ENCODE peak calls at places on chromosomes 13 and 19, in six cellular contexts. M is HFFc6, I is lower leg skin, H is GM23338, K is cardiac fibroblast, C is ascending aorta. U is an unnamed sample.

GRCh38 chr13:64234255-64234654 is 2818.6 kb upstream of the PCDH20 start:
- DNase-seq in M (no peak), I (no peak), H (no peak), K (peak), C (no peak), U (peak)

GRCh38 chr13:21012841-21013681 is 48.3 kb downstream of the LATS2 start:
- DNase-seq in M (no peak), I (peak), H (no peak), K (peak), C (no peak), U (peak)

GRCh38 chr19:45960595-45961235 is 12.9 kb downstream of the NOVA2 start:
- DNase-seq in M (no peak), I (no peak), H (peak), K (no peak), C (no peak), U (no peak)

GRCh38 chr19:48746120-48746519 is 589 bp downstream of the IZUMO1 start:
- DNase-seq in M (no peak), I (no peak), H (no peak), K (no peak), C (no peak), U (no peak)

GRCh38 chr13:22336460-22336859 is 665.6 kb downstream of the FGF9 start:
- DNase-seq in M (no peak), I (no peak), H (no peak), K (no peak), C (no peak), U (no peak)

GRCh38 chr13:111111376-111111937 is 3.7 kb upstream of the ARHGEF7 start:
- DNase-seq in M (no peak), I (no peak), H (no peak), K (no peak), C (no peak), U (no peak)

GRCh38 chr13:50735071-50735470 is 108.4 kb downstream of the DLEU7 start:
- DNase-seq in M (no peak), I (no peak), H (no peak), K (peak), C (no peak), U (no peak)

GRCh38 chr19:3547301-3547731 is 8.3 kb downstream of the TEKTIP1 start:
- DNase-seq in M (no peak), I (no peak), H (no peak), K (no peak), C (no peak), U (no peak)

GRCh38 chr13:95317037-95317989 is 16.1 kb upstream of the ABCC4 start:
- DNase-seq in M (no peak), I (no peak), H (no peak), K (peak), C (no peak), U (peak)

GRCh38 chr13:25095862-25096453 is at the start of gene PABPC3:
- DNase-seq in M (no peak), I (no peak), H (peak), K (no peak), C (no peak), U (no peak)

GRCh38 chr13:111270765-111271164 is 49.7 kb upstream of the TEX29 start:
- DNase-seq in M (peak), I (no peak), H (no peak), K (peak), C (no peak), U (peak)

GRCh38 chr13:22592515-22592914 is 588.3 kb upstream of the SGCG start:
- DNase-seq in M (no peak), I (no peak), H (no peak), K (no peak), C (no peak), U (no peak)

GRCh38 chr19:12260236-12260635 is 34.4 kb downstream of the ZNF44 start:
- DNase-seq in M (no peak), I (no peak), H (no peak), K (no peak), C (no peak), U (no peak)

GRCh38 chr19:48415395-48415794 is 21.9 kb downstream of the GRIN2D start:
- DNase-seq in M (no peak), I (peak), H (peak), K (peak), C (peak), U (peak)

GRCh38 chr19:45363861-45364459 is 6.4 kb downstream of the ERCC2 start:
- DNase-seq in M (no peak), I (no peak), H (no peak), K (no peak), C (no peak), U (no peak)

GRCh38 chr13:78636493-78636892 is 22.5 kb downstream of the OBI1 start:
- DNase-seq in M (no peak), I (no peak), H (no peak), K (no peak), C (no peak), U (no peak)

GRCh38 chr19:56099638-56100539 is 21.2 kb downstream of the ZNF787 start:
- DNase-seq in M (no peak), I (no peak), H (no peak), K (no peak), C (no peak), U (no peak)

GRCh38 chr13:34419025-34419424 is 523.0 kb upstream of the NBEA start:
- DNase-seq in M (no peak), I (no peak), H (no peak), K (no peak), C (no peak), U (no peak)

GRCh38 chr13:114005206-114005720 is 31.4 kb upstream of the C13orf46 start:
- DNase-seq in M (no peak), I (no peak), H (no peak), K (no peak), C (peak), U (no peak)

GRCh38 chr13:45932172-45932571 is 80.6 kb upstream of the SIAH3 start:
- DNase-seq in M (no peak), I (no peak), H (no peak), K (no peak), C (no peak), U (no peak)

GRCh38 chr13:22880756-22881701 is 299.8 kb upstream of the SGCG start:
- DNase-seq in M (no peak), I (no peak), H (peak), K (no peak), C (no peak), U (no peak)

GRCh38 chr19:46056536-46056935 is 15.7 kb upstream of the IGFL4 start:
- DNase-seq in M (no peak), I (no peak), H (no peak), K (no peak), C (no peak), U (no peak)

GRCh38 chr19:48962029-48962848 is 2.9 kb upstream of the FTL start:
- DNase-seq in M (no peak), I (peak), H (peak), K (peak), C (no peak), U (peak)

GRCh38 chr13:99536023-99536422 is 34.8 kb downstream of the TM9SF2 start:
- DNase-seq in M (no peak), I (no peak), H (no peak), K (no peak), C (no peak), U (no peak)

GRCh38 chr13:76692326-76692725 is 193.9 kb downstream of the KCTD12 start:
- DNase-seq in M (peak), I (no peak), H (no peak), K (peak), C (no peak), U (no peak)

GRCh38 chr13:101631403-101631802 is 178.9 kb downstream of the ITGBL1 start:
- DNase-seq in M (no peak), I (no peak), H (no peak), K (no peak), C (no peak), U (no peak)

GRCh38 chr13:36945078-36945477 is 25.0 kb upstream of the SMAD9 start:
- DNase-seq in M (no peak), I (no peak), H (no peak), K (no peak), C (no peak), U (no peak)

DNA sequence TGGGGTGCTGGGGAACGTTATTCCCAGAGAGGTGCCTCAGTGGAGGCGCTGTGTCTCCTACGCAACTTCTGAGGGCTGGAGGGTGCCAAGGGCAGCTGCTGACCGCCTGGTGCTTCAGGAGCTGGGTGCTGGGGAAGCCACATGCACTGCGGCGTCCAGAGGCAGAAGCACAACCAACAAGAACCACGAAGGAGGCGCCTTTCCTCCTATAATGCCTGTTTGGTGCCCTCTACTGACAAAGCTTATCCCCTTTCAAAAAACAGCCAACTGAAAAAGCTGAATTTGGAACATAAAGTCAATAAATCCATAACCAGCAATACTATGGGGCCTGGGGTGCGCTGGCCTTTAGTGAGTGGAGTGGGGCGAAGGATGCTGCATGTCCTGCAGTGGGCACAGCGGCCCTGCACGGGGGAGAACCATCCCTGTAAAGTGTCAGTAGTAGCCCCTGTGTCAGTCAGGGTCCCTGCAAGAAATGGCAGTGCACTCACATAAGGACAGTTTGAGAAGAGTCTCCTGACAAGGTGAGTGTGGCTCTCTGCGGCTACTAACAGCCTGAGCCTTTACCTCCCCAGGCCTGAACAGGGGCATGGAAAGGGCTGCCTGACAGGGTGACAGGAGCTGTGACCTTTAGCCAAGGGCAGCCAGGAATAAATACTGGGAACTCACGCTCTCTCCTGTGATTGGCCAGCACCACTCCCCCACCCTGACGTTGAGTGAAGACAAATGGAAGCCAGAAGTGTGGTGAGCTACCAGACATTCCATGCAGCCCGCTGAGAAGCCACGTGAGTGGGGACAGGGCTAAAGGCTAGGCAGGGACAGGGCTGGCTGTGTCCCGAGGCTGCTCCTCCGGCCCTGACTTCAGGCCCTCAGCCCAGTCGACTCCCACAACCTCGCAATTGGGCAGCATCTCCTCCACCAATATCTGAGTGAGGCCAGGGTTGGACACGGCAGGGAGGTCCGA is 4.5 kb upstream of the B3GNT8 start:
- DNase-seq in M (peak), I (no peak), H (peak), K (peak), C (no peak), U (peak)
- TF ChIP-seq CTCF in M (peak), I (no peak), H (peak), K (peak), C (no peak), U (peak)

GRCh38 chr19:18496167-18496979 is 25.5 kb downstream of the ELL start:
- DNase-seq in M (peak), I (no peak), H (no peak), K (peak), C (no peak), U (peak)
- TF ChIP-seq CTCF in M (peak), I (no peak), H (peak), K (no peak), C (no peak), U (peak)

GRCh38 chr19:16088351-16088984 is 12.2 kb downstream of the TPM4 start:
- DNase-seq in M (no peak), I (no peak), H (no peak), K (no peak), C (peak), U (no peak)
- TF ChIP-seq CTCF in M (peak), I (no peak), H (no peak), K (peak), C (no peak), U (peak)

GRCh38 chr19:413756-414420 is 4.9 kb upstream of the C2CD4C start:
- DNase-seq in M (no peak), I (no peak), H (no peak), K (no peak), C (no peak), U (no peak)

GRCh38 chr19:411723-412355 is 2.9 kb upstream of the C2CD4C start:
- DNase-seq in M (no peak), I (no peak), H (no peak), K (no peak), C (no peak), U (no peak)

GRCh38 chr19:410243-410781 is 1.4 kb upstream of the C2CD4C start:
- DNase-seq in M (no peak), I (no peak), H (no peak), K (no peak), C (peak), U (no peak)

GRCh38 chr19:415292-415691 is 6.3 kb upstream of the C2CD4C start:
- DNase-seq in M (no peak), I (no peak), H (no peak), K (no peak), C (no peak), U (no peak)

DNA sequence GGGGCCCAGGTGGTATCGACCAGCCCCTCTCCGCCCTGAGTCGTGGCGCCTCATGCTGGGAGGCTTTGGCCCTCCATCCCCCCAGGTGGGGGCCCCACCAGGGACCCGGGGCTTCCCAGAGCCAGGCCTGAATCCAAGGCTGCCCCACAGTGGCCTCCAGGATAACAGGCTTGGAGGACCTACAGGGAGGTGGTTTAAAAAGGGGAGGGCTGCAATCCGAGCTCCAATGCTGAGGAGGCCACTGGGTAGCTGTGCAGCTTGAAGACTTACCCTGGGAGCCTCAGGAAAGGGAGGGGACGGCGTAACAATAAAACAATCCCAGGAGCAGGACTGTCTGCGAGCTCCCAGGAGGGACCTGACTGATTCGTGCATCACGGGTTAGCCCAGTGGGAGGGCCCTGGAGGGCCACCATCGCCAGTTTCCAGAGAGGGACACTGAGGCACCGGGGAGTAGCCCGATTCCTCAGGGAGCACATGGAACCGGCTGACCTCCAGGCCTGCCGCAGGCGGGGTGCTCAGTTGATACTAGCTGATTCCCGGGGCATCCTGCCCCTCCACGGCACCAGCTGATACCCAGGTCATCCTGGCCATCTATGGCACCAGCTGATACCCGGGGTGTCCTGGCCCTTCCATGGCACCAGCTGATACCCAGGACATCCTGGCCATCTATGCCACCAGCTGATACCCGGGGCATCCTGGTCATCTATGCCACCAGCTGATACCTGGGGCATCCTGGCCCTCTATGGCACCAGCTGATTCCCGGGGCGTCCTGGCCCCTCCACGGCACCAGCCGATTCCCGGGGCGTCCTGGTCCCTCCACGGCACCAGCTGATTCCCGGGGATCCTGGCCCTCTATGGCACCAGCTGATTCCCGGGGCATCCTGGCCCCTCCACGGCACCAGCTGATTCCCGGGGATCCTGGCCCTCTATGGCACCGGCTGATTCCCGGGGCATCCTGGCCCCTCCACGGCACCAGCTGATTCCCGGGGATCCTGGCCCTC is 3.7 kb upstream of the C2CD4C start:
- DNase-seq in M (no peak), I (no peak), H (peak), K (no peak), C (no peak), U (no peak)
- TF ChIP-seq CTCF in M (no peak), I (no peak), H (peak), K (no peak), C (no peak), U (no peak)